ENCODE peak calls at places on chromosomes 16 and 17, in six cellular contexts. B, D, E, V, H and W are unnamed samples. For H3K4me1, the result is how much of the 10 kb centered on the place peaks cover.

GRCh38 chr17:68257924-68258323 is 10.1 kb downstream of the AMZ2 start:
- ATAC-seq in H (no peak), B (no peak), E (no peak), D (no peak), V (no peak), W (no peak)

GRCh38 chr16:51951668-51952298 is 595.2 kb downstream of the TOX3 start:
- ATAC-seq in D (no peak), E (no peak), H (no peak), V (peak), B (no peak), W (no peak)

GRCh38 chr17:50884354-50885311 is 18.5 kb upstream of the TOB1 start:
- ATAC-seq in B (peak), H (peak), D (no peak), V (peak), E (peak), W (no peak)

GRCh38 chr17:52604105-52604504 is 445.6 kb upstream of the CA10 start:
- ATAC-seq in D (no peak), E (no peak), V (no peak), B (no peak), H (no peak), W (no peak)

GRCh38 chr16:89409161-89409711 is 81.1 kb downstream of the ANKRD11 start:
- ATAC-seq in E (no peak), B (peak), D (peak), H (no peak), V (no peak), W (peak)

GRCh38 chr17:17121162-17121561 is 78.9 kb downstream of the MPRIP start:
- ATAC-seq in D (peak), H (peak), B (no peak), E (no peak), V (peak), W (no peak)

GRCh38 chr17:1197781-1198490 is 18.2 kb upstream of the ABR start:
- ATAC-seq in D (no peak), E (peak), H (peak), B (peak), V (peak), W (peak)

GRCh38 chr16:11629071-11630030 is 38.9 kb upstream of the SNN start:
- ATAC-seq in D (no peak), H (peak), B (no peak), V (peak), E (peak), W (peak)

DNA sequence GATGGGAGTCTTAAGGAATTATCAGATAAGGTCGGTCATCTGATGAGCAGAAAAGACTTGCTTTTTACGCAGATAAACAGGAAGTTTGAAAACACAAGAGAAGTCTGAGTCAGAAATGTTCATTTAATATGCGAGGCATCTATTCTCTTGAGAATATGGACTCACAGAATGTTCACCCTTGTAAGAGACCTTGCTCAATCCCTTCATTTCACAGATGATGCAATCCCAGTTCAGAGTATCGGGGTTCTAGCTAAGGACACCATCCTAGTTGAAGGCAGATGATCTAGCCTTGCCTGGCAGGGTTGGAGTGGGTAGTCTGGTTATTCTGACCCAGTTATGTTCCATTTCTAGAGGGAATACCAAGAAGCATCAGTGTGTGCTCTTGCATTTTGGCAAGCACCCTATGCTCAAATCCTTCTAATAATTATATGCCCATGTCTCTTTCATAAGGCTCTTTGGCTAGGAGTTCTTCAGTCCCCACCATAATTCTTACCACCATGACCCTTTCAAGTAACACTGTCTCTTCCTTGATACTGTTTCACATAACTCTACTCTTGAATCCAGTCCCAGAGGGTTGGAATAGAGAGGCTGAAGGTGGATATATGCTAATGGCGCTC is 42.5 kb downstream of the YPEL2 start:
- ATAC-seq in H (peak), B (no peak), D (no peak), E (peak), V (no peak), W (peak)
- H3K4me1 ChIP-seq in H (half or more), B (under half), D (under half), E (half or more), V (half or more), W (half or more)

GRCh38 chr17:3895354-3895753 is 2.5 kb upstream of the CAMKK1 start:
- ATAC-seq in D (no peak), H (no peak), B (no peak), E (no peak), V (no peak), W (no peak)

GRCh38 chr17:3894927-3895343 is 2.1 kb upstream of the CAMKK1 start:
- ATAC-seq in H (no peak), D (peak), E (peak), V (peak), B (peak), W (no peak)

GRCh38 chr17:3893003-3893719 is at the start of gene CAMKK1:
- ATAC-seq in D (peak), H (peak), V (peak), E (peak), B (peak), W (peak)

GRCh38 chr17:3893720-3894116 is 865 bp upstream of the CAMKK1 start:
- ATAC-seq in H (no peak), V (no peak), D (no peak), E (no peak), B (no peak), W (no peak)

GRCh38 chr17:3894188-3894587 is 1.3 kb upstream of the CAMKK1 start:
- ATAC-seq in B (no peak), E (no peak), H (no peak), D (no peak), V (no peak), W (no peak)
- H3K4me1 ChIP-seq in B (under half), E (under half), H (under half), D (under half), V (under half), W (under half)

GRCh38 chr16:81873843-81874752 is 95.0 kb downstream of the PLCG2 start:
- ATAC-seq in E (peak), B (peak), H (no peak), D (peak), V (peak), W (no peak)
- H3K4me1 ChIP-seq in E (under half), B (under half), H (under half), D (under half), V (under half), W (under half)

GRCh38 chr17:57908278-57908677 is 46.9 kb downstream of the CUEDC1 start:
- ATAC-seq in B (no peak), D (no peak), E (no peak), V (no peak), H (no peak), W (no peak)
- H3K4me1 ChIP-seq in B (under half), D (under half), E (under half), V (under half), H (half or more), W (half or more)

GRCh38 chr17:81332949-81333570 is 38.0 kb upstream of the SLC38A10 start:
- ATAC-seq in E (no peak), D (no peak), H (no peak), B (no peak), V (no peak), W (no peak)
- H3K4me1 ChIP-seq in E (under half), D (under half), H (half or more), B (under half), V (under half), W (half or more)

DNA sequence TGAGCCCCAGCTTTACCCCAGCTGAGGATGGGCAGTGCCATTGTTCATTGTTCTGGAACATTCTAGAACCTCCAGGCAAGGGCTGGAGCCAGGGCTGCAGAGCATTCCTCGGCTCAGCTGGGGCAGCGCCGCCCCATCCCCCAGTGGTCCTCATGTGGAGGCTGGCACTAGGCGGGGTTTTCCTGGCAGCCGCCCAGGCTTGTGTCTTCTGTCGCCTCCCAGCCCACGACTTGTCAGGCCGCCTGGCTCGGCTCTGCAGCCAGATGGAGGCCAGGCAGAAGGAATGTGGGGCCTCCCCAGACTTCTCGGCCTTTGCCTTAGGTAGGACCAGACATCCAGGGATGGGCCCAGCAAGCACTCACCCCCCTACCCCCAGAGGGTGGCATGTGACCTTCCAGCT is at the start of gene TMEM95:
- ATAC-seq in H (no peak), D (no peak), V (no peak), E (no peak), B (no peak), W (no peak)
- H3K4me1 ChIP-seq in H (under half), D (under half), V (under half), E (under half), B (under half), W (under half)